ENCODE peak calls at places on chromosomes 7 and 10, in four cellular contexts. One of them, this sample, is unnamed.

GRCh38 chr7:23938937-23939552 is 229.0 kb downstream of the STK31 start:
- DNase-seq in putamen: no peak
- DNase-seq in H54: peak
- DNase-seq in activated T-cell treated with anti-CD3 and anti-CD28 coated beads, Interleukin-2, amount 50 U/mL, for 24 hours: no peak
- DNase-seq in this sample: peak

GRCh38 chr7:144622751-144623150 is 213.1 kb downstream of the TPK1 start:
- DNase-seq in putamen: no peak
- DNase-seq in H54: no peak
- DNase-seq in activated T-cell treated with anti-CD3 and anti-CD28 coated beads, Interleukin-2, amount 50 U/mL, for 24 hours: no peak
- DNase-seq in this sample: no peak

GRCh38 chr7:12729112-12729511 is 41.7 kb downstream of the ARL4A start:
- DNase-seq in putamen: peak
- DNase-seq in H54: peak
- DNase-seq in activated T-cell treated with anti-CD3 and anti-CD28 coated beads, Interleukin-2, amount 50 U/mL, for 24 hours: no peak
- DNase-seq in this sample: no peak

GRCh38 chr7:77308792-77309191 is 107.4 kb downstream of the GSAP start:
- DNase-seq in putamen: no peak
- DNase-seq in H54: no peak
- DNase-seq in activated T-cell treated with anti-CD3 and anti-CD28 coated beads, Interleukin-2, amount 50 U/mL, for 24 hours: no peak
- DNase-seq in this sample: no peak

GRCh38 chr10:84308481-84309304 is 19.7 kb upstream of the CCSER2 start:
- DNase-seq in putamen: no peak
- DNase-seq in H54: peak
- DNase-seq in activated T-cell treated with anti-CD3 and anti-CD28 coated beads, Interleukin-2, amount 50 U/mL, for 24 hours: peak
- DNase-seq in this sample: peak

GRCh38 chr10:47361293-47361692 is 13.1 kb downstream of the RBP3 start:
- DNase-seq in putamen: no peak
- DNase-seq in H54: peak
- DNase-seq in activated T-cell treated with anti-CD3 and anti-CD28 coated beads, Interleukin-2, amount 50 U/mL, for 24 hours: peak
- DNase-seq in this sample: no peak

GRCh38 chr10:46524471-46525176 is 31.8 kb downstream of the GPRIN2 start:
- DNase-seq in putamen: no peak
- DNase-seq in H54: peak
- DNase-seq in activated T-cell treated with anti-CD3 and anti-CD28 coated beads, Interleukin-2, amount 50 U/mL, for 24 hours: peak
- DNase-seq in this sample: peak

GRCh38 chr7:132743974-132744373 is 167.7 kb upstream of the PLXNA4 start:
- DNase-seq in putamen: no peak
- DNase-seq in H54: no peak
- DNase-seq in activated T-cell treated with anti-CD3 and anti-CD28 coated beads, Interleukin-2, amount 50 U/mL, for 24 hours: no peak
- DNase-seq in this sample: no peak

GRCh38 chr7:4745971-4746919 is 29.2 kb upstream of the AP5Z1 start:
- DNase-seq in putamen: no peak
- DNase-seq in H54: peak
- DNase-seq in activated T-cell treated with anti-CD3 and anti-CD28 coated beads, Interleukin-2, amount 50 U/mL, for 24 hours: no peak
- DNase-seq in this sample: no peak

GRCh38 chr7:127736511-127736910 is 84.5 kb downstream of the SND1 start:
- DNase-seq in putamen: no peak
- DNase-seq in H54: no peak
- DNase-seq in activated T-cell treated with anti-CD3 and anti-CD28 coated beads, Interleukin-2, amount 50 U/mL, for 24 hours: no peak
- DNase-seq in this sample: no peak